ENCODE peak calls at places on chromosome 21, in ten cellular contexts. I is fibroblast of lung; V is endodermal cell; C is right atrium auricular region; M is CD8-positive, alpha-beta T cell; Q is upper lobe of right lung; L is adrenal gland; W is A549; J is IMR-90; O is GM23248. F is an unnamed sample.

GRCh38 chr21:42260121-42260520 is 41.2 kb downstream of the ABCG1 start:
- DNase-seq in M (no peak), I (no peak), O (no peak), W (no peak), Q (no peak), V (no peak), J (no peak), C (no peak), L (no peak), F (no peak)

GRCh38 chr21:46413365-46413696 is 45.4 kb upstream of the DIP2A start:
- DNase-seq in W (no peak), O (no peak), V (no peak), M (no peak), J (no peak), L (no peak), I (no peak), Q (no peak), C (no peak), F (no peak)

GRCh38 chr21:30426732-30427131 is 1.0 kb upstream of the KRTAP13-3 start:
- DNase-seq in V (peak; percentile 82), M (no peak), C (no peak), W (no peak), L (no peak), O (no peak), Q (no peak), J (no peak), I (no peak), F (no peak)

GRCh38 chr21:46095106-46095719 is 2.7 kb upstream of the COL6A2 start:
- DNase-seq in W (no peak), Q (peak; percentile 26), J (no peak), C (peak; percentile 59), I (no peak), V (peak; percentile 35), O (no peak), L (no peak), M (no peak), F (no peak)

GRCh38 chr21:18468775-18469174 is 65.2 kb upstream of the TMPRSS15 start:
- DNase-seq in I (peak; percentile 0), V (no peak), L (no peak), J (no peak), W (no peak), C (no peak), M (no peak), O (no peak), Q (no peak), F (no peak)

GRCh38 chr21:18499761-18500376 is 96.3 kb upstream of the TMPRSS15 start:
- DNase-seq in V (peak; percentile 72), W (peak; percentile 32), I (peak; percentile 52), L (peak; percentile 62), J (peak; percentile 13), O (peak; percentile 42), M (no peak), Q (no peak), C (no peak), F (peak; percentile 83)

GRCh38 chr21:46459024-46459355 is 299 bp downstream of the DIP2A start:
- DNase-seq in O (no peak), V (no peak), C (no peak), J (no peak), Q (no peak), W (no peak), L (no peak), I (no peak), M (no peak), F (no peak)

GRCh38 chr21:36079010-36079649 is 9.3 kb downstream of the CBR1 start:
- DNase-seq in Q (peak; percentile 75), W (no peak), C (no peak), L (peak; percentile 29), M (no peak), J (no peak), I (peak; percentile 6), O (peak; percentile 40), V (no peak), F (no peak)

GRCh38 chr21:38379171-38379570 is 119.1 kb downstream of the ERG start:
- DNase-seq in L (no peak), W (no peak), Q (no peak), O (peak; percentile 19), I (no peak), C (peak; percentile 44), J (no peak), M (no peak), V (no peak), F (no peak)

GRCh38 chr21:38377165-38378093 is 120.6 kb downstream of the KCNJ15 start:
- DNase-seq in Q (no peak), L (no peak), J (no peak), M (no peak), I (no peak), C (peak; percentile 38), O (peak; percentile 47), V (no peak), W (no peak), F (no peak)

GRCh38 chr21:38380391-38381137 is 117.7 kb downstream of the ERG start:
- DNase-seq in V (no peak), M (no peak), L (no peak), Q (no peak), J (peak; percentile 8), W (peak; percentile 4), I (peak; percentile 22), C (peak; percentile 52), O (peak; percentile 55), F (no peak)

GRCh38 chr21:38376693-38377092 is 119.9 kb downstream of the KCNJ15 start:
- DNase-seq in I (no peak), L (no peak), J (no peak), Q (no peak), W (no peak), C (peak; percentile 56), O (no peak), M (no peak), V (no peak), F (peak; percentile 25)

DNA sequence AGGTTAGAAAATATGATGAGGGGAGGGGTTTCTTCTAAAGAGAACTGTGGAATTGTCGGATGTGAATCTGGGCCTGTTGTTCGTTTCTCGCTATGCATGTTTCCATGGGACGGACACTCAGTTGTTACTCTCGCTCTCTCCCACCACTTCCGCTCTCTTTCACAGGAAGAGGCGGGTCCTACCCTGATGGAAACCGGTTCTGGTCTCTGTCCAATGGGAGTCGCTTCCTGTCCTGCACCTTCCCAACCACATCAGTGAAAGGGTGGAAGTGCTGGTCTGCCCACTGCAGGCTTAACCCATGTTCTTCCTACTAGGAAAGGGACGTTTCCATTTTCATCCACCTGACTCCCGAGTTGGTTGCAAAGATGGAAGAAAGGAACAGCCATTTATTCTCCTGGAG is 119.4 kb downstream of the KCNJ15 start:
- DNase-seq in L (no peak), V (no peak), Q (no peak), M (no peak), J (no peak), O (no peak), I (no peak), W (no peak), C (peak; percentile 55), F (peak; percentile 71)
- H3K4me3 ChIP-seq in L (no peak overlapping the region), V (no peak overlapping the region), Q (peak overlapping the region; percentile 25), M (no peak overlapping the region), J (no peak overlapping the region), O (no peak overlapping the region), I (no peak overlapping the region), W (no peak overlapping the region), C (no peak overlapping the region), F (peak overlapping the region; percentile 14)

GRCh38 chr21:34511154-34511553 is 856 bp downstream of the KCNE1 start:
- DNase-seq in Q (no peak), O (peak; percentile 66), I (peak; percentile 66), J (no peak), C (peak; percentile 53), W (no peak), M (no peak), L (no peak), V (no peak), F (no peak)

GRCh38 chr21:34513109-34513675 is 1.2 kb upstream of the KCNE1 start:
- DNase-seq in V (no peak), I (peak; percentile 84), L (no peak), M (no peak), Q (no peak), C (peak; percentile 53), J (no peak), W (no peak), O (no peak), F (no peak)

GRCh38 chr21:34509151-34509550 is 2.9 kb downstream of the KCNE1 start:
- DNase-seq in V (no peak), W (no peak), O (no peak), Q (no peak), I (no peak), C (peak; percentile 56), M (no peak), J (no peak), L (no peak), F (no peak)

GRCh38 chr21:34511787-34512451 is at the start of gene KCNE1:
- DNase-seq in Q (no peak), V (no peak), L (peak; percentile 77), I (peak; percentile 58), O (peak; percentile 63), W (no peak), M (no peak), C (peak; percentile 71), J (no peak), F (peak; percentile 38)

GRCh38 chr21:34510148-34511142 is 1.6 kb downstream of the KCNE1 start:
- DNase-seq in C (peak; percentile 76), O (peak; percentile 79), Q (peak; percentile 90), L (peak; percentile 85), I (peak; percentile 70), J (peak; percentile 68), V (peak; percentile 94), W (peak; percentile 69), M (no peak), F (peak; percentile 81)
- H3K27ac ChIP-seq in C (peak overlapping the region; percentile 46), O (no peak overlapping the region), Q (peak overlapping the region; percentile 81), L (no peak overlapping the region), I (no peak overlapping the region), J (no peak overlapping the region), V (no peak overlapping the region), W (no peak overlapping the region), M (no peak overlapping the region), F (no peak overlapping the region)

GRCh38 chr21:29418813-29419212 is 120.1 kb downstream of the BACH1 start:
- DNase-seq in J (no peak), L (no peak), C (no peak), W (no peak), M (no peak), I (no peak), V (no peak), O (no peak), Q (no peak), F (no peak)

GRCh38 chr21:29419422-29419821 is 120.7 kb downstream of the BACH1 start:
- DNase-seq in I (no peak), L (no peak), V (no peak), O (no peak), J (no peak), W (no peak), Q (no peak), M (no peak), C (no peak), F (no peak)

GRCh38 chr21:29423521-29423920 is 124.8 kb downstream of the BACH1 start:
- DNase-seq in L (no peak), Q (no peak), W (no peak), O (no peak), V (no peak), M (no peak), J (no peak), C (no peak), I (no peak), F (no peak)

GRCh38 chr21:29424728-29425127 is 126.0 kb downstream of the BACH1 start:
- DNase-seq in I (no peak), J (no peak), W (no peak), V (no peak), Q (no peak), O (no peak), L (no peak), M (no peak), C (no peak), F (no peak)

DNA sequence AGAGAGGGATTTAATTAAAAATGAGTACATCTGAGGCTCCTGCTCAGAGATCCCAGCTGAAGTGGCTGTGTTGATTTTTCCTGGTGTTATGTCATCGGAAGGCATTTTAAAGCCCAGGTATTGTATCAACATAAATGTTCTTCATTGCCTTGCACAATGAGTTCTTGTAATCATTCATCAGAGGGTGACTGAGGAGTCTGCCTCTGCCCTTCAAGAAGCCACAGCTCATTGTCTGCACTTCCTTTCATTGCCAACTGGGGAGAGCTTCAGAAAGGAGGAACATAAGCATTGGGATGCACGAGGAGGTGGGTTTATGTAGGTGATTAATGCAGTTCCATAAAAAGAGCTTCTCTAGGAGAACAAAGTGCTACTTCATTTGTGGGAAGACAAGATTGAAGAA is 124.3 kb downstream of the BACH1 start:
- DNase-seq in O (no peak), C (no peak), L (no peak), M (no peak), J (no peak), W (no peak), Q (no peak), I (no peak), V (no peak), F (no peak)
- H3K4me1 ChIP-seq in O (no peaks in the 10 kb centered on the region), C (no peaks in the 10 kb centered on the region), L (no peaks in the 10 kb centered on the region), M (no peaks in the 10 kb centered on the region), J (no peaks in the 10 kb centered on the region), W (no peaks in the 10 kb centered on the region), Q (no peaks in the 10 kb centered on the region), I (no peaks in the 10 kb centered on the region), V (no peaks in the 10 kb centered on the region), F (no peaks in the 10 kb centered on the region)

DNA sequence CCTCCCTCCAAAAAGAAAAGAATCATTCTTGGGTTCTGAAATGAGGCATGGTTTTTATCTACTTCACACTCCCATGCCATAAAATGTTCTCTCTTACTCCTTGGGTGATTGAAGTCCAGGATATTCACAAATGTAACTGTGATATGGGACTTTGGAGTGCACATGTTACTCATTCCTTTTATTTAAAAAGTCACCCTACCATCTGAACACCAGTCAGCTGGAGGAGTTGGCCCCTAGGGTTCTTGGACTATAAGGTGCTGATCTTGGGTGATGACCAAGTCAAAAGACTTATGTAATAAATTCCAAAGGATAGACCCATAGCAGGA is 128.4 kb downstream of the CLIC6 start:
- DNase-seq in C (no peak), W (no peak), O (no peak), L (no peak), J (no peak), I (no peak), V (no peak), Q (no peak), M (no peak), F (no peak)
- H3K4me3 ChIP-seq in C (no peak overlapping the region), W (no peak overlapping the region), O (no peak overlapping the region), L (no peak overlapping the region), J (no peak overlapping the region), I (no peak overlapping the region), V (no peak overlapping the region), Q (no peak overlapping the region), M (no peak overlapping the region), F (no peak overlapping the region)

F was measured in testis.